ENCODE peak calls at places on chromosomes 1 and 21, in five cellular contexts. One of them, this sample, is unnamed.

GRCh38 chr21:42685036-42685435 is 31.6 kb downstream of the PDE9A start:
- DNase-seq in hepatocyte: no peak
- DNase-seq in GM23338: peak
- DNase-seq in DND-41: peak
- DNase-seq in PC-9: no peak
- DNase-seq in this sample: no peak

GRCh38 chr1:6260433-6260934 is 414 bp downstream of the GPR153 start:
- DNase-seq in hepatocyte: peak
- DNase-seq in GM23338: peak
- DNase-seq in DND-41: peak
- DNase-seq in PC-9: peak
- DNase-seq in this sample: no peak

GRCh38 chr1:41102208-41102607 is 80.7 kb upstream of the SLFNL1 start:
- DNase-seq in hepatocyte: peak
- DNase-seq in GM23338: no peak
- DNase-seq in DND-41: no peak
- DNase-seq in PC-9: peak
- DNase-seq in this sample: no peak

GRCh38 chr1:31441970-31442647 is 29.1 kb downstream of the SERINC2 start:
- DNase-seq in hepatocyte: no peak
- DNase-seq in GM23338: no peak
- DNase-seq in DND-41: no peak
- DNase-seq in PC-9: no peak
- DNase-seq in this sample: no peak

GRCh38 chr1:8510041-8510823 is 192.3 kb downstream of the SLC45A1 start:
- DNase-seq in hepatocyte: peak
- DNase-seq in GM23338: no peak
- DNase-seq in DND-41: peak
- DNase-seq in PC-9: no peak
- DNase-seq in this sample: no peak

GRCh38 chr1:154276797-154277196 is 4.4 kb downstream of the HAX1 start:
- DNase-seq in hepatocyte: no peak
- DNase-seq in GM23338: peak
- DNase-seq in DND-41: peak
- DNase-seq in PC-9: no peak
- DNase-seq in this sample: no peak

GRCh38 chr1:219837274-219837993 is 90.9 kb downstream of the SLC30A10 start:
- DNase-seq in hepatocyte: peak
- DNase-seq in GM23338: peak
- DNase-seq in DND-41: peak
- DNase-seq in PC-9: peak
- DNase-seq in this sample: no peak

GRCh38 chr21:43654806-43655489 is 4.3 kb downstream of the HSF2BP start:
- DNase-seq in hepatocyte: no peak
- DNase-seq in GM23338: no peak
- DNase-seq in DND-41: no peak
- DNase-seq in PC-9: peak
- DNase-seq in this sample: no peak

GRCh38 chr1:165235158-165235776 is 121.2 kb downstream of the LMX1A start:
- DNase-seq in hepatocyte: peak
- DNase-seq in GM23338: peak
- DNase-seq in DND-41: no peak
- DNase-seq in PC-9: no peak
- DNase-seq in this sample: no peak

DNA sequence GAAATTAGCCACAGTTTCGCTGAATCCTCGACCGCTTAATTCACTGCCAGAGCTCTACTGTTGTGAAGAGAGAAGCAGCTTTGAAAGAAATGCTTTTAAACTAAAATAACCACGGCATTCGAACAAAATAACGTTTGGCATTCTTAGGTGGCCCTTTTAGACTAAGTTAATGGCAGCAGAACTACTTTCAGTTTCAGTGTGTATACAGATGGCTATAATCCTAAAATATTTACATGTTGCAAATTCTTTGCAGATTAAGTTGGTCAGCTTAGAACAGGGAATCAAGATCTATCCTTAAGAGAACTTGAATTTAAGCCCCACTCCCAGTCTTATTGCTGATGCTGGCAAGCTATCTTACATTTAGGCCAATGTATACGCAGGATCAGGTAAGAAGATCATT is 62.7 kb downstream of the ADSS2 start:
- DNase-seq in hepatocyte: no peak
- DNase-seq in GM23338: no peak
- DNase-seq in DND-41: no peak
- DNase-seq in PC-9: no peak
- DNase-seq in this sample: no peak
- H2AFZ ChIP-seq in hepatocyte: no peak
- H2AFZ ChIP-seq in GM23338: no peak
- H2AFZ ChIP-seq in DND-41: no peak
- H2AFZ ChIP-seq in PC-9: no peak
- H2AFZ ChIP-seq in this sample: no peak

DNA sequence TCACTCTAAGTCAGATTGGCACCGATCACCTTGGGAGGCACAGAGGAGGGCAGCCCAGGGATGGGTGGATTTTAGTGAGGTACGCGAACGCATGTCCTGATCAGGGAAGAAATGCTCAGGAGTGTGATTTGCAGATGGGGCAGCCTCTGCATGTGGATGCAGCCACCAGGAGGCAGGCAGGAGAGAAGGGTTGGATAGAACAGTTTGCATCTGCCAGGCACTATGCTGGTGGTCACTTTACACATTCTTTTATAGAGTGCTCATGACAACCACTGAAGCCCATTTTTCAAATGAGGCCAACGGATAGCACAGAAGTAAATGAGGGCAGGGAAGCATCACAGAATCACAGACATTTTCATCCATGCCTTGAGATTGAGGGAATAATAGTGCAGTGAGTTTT is 5.7 kb downstream of the LAMB3 start:
- DNase-seq in hepatocyte: no peak
- DNase-seq in GM23338: peak
- DNase-seq in DND-41: no peak
- DNase-seq in PC-9: no peak
- DNase-seq in this sample: peak
- TF ChIP-seq CTCF in hepatocyte: no peak
- TF ChIP-seq CTCF in GM23338: peak
- TF ChIP-seq CTCF in DND-41: peak
- TF ChIP-seq CTCF in PC-9: no peak
- TF ChIP-seq CTCF in this sample: peak

GRCh38 chr21:44872568-44873355 is 728 bp downstream of the PTTG1IP start:
- DNase-seq in hepatocyte: peak
- DNase-seq in GM23338: peak
- DNase-seq in DND-41: peak
- DNase-seq in PC-9: no peak
- DNase-seq in this sample: no peak
- H2AFZ ChIP-seq in hepatocyte: no peak
- H2AFZ ChIP-seq in GM23338: no peak
- H2AFZ ChIP-seq in DND-41: no peak
- H2AFZ ChIP-seq in PC-9: no peak
- H2AFZ ChIP-seq in this sample: no peak

DNA sequence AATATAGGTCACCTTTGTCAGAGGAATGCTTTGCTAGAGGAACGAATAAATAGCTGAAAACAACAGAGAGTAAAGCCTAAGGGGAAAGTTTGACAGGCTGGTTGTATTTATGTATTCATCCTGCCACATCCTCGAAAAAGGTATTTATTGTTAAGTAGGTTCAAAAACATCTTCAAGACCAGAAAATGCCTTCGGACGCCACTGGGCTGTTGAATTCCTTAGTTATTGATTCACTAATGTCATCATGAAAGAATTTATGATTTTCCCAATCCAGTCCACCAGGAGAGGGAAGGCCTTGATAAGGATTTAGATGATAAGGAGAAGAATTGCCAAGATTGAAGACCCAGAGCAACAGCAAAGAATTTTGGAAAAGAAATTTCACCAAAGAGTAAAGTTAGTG is 35.2 kb upstream of the MAB21L3 start:
- DNase-seq in hepatocyte: peak
- DNase-seq in GM23338: no peak
- DNase-seq in DND-41: no peak
- DNase-seq in PC-9: no peak
- DNase-seq in this sample: peak
- TF ChIP-seq CTCF in hepatocyte: no peak
- TF ChIP-seq CTCF in GM23338: no peak
- TF ChIP-seq CTCF in DND-41: no peak
- TF ChIP-seq CTCF in PC-9: no peak
- TF ChIP-seq CTCF in this sample: no peak

DNA sequence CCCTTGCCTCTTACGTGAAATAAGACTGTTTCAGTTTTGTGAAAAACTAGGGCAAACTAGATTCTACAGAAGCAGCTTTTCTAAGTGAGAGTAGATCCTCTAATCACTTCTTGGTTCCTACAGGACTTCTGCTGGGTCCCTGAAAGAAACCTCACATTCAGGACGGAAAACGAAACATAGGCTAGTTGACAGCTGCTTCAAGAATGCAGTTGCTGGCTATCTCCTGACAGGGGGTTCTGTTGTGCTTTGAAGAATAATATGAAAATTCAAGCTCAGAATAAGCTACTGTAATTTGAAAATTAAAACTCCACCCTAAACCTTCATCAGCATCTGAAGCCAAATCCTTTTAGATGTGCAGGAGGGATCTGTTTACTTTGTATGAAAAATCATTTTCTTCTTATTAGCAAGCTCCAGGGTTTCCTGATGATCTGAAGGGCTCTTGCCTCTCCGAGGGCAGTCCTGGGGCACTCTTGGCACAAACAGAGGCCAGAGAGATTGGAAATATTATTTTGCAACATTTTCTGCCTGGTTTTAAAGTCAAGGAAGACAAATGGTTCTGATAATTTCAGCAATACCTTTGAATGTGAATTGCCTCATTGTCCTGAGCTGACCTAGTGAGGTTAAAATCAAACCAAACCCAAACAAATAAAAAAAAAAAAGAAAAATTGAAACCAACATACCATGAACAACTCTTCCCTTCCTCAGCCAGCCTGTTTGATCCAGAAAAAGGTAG is 55.1 kb downstream of the NTMT2 start:
- DNase-seq in hepatocyte: no peak
- DNase-seq in GM23338: no peak
- DNase-seq in DND-41: no peak
- DNase-seq in PC-9: no peak
- DNase-seq in this sample: no peak
- H2AFZ ChIP-seq in hepatocyte: no peak
- H2AFZ ChIP-seq in GM23338: no peak
- H2AFZ ChIP-seq in DND-41: no peak
- H2AFZ ChIP-seq in PC-9: no peak
- H2AFZ ChIP-seq in this sample: no peak

GRCh38 chr1:66613187-66613586 is 79.2 kb downstream of the SGIP1 start:
- DNase-seq in hepatocyte: no peak
- DNase-seq in GM23338: no peak
- DNase-seq in DND-41: no peak
- DNase-seq in PC-9: no peak
- DNase-seq in this sample: no peak

GRCh38 chr1:66606359-66607142 is 72.6 kb downstream of the SGIP1 start:
- DNase-seq in hepatocyte: no peak
- DNase-seq in GM23338: no peak
- DNase-seq in DND-41: no peak
- DNase-seq in PC-9: no peak
- DNase-seq in this sample: no peak

GRCh38 chr1:66605419-66605997 is 71.6 kb downstream of the SGIP1 start:
- DNase-seq in hepatocyte: no peak
- DNase-seq in GM23338: no peak
- DNase-seq in DND-41: no peak
- DNase-seq in PC-9: no peak
- DNase-seq in this sample: no peak

GRCh38 chr1:66607458-66607857 is 73.5 kb downstream of the SGIP1 start:
- DNase-seq in hepatocyte: no peak
- DNase-seq in GM23338: peak
- DNase-seq in DND-41: no peak
- DNase-seq in PC-9: no peak
- DNase-seq in this sample: no peak
- TF ChIP-seq CTCF in hepatocyte: no peak
- TF ChIP-seq CTCF in GM23338: peak
- TF ChIP-seq CTCF in DND-41: no peak
- TF ChIP-seq CTCF in PC-9: no peak
- TF ChIP-seq CTCF in this sample: no peak

GRCh38 chr1:229696385-229696784 is 70.3 kb downstream of the URB2 start:
- DNase-seq in hepatocyte: no peak
- DNase-seq in GM23338: peak
- DNase-seq in DND-41: peak
- DNase-seq in PC-9: no peak
- DNase-seq in this sample: no peak
- H2AFZ ChIP-seq in hepatocyte: no peak
- H2AFZ ChIP-seq in GM23338: peak
- H2AFZ ChIP-seq in DND-41: peak
- H2AFZ ChIP-seq in PC-9: no peak
- H2AFZ ChIP-seq in this sample: no peak

DNA sequence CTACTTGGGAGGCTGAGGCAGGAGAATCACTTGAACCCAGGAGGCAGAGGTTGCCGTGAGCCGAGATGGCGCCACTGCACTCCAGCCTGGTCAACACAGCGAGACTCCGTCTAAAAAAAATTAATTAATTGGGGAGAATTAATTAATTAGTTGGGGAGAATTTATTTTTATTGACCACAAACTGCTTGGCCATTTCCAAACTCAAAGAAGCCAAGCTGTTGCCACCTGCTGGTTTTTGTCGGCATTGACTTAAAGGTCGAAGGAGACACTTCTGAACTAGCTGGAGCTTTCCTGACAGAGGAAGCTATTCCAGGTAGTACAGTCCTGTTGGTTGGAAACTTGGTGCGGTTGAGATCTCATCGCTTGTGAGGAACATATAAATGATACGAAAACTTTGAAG is 13.1 kb downstream of the MAP1LC3C start:
- DNase-seq in hepatocyte: peak
- DNase-seq in GM23338: peak
- DNase-seq in DND-41: peak
- DNase-seq in PC-9: no peak
- DNase-seq in this sample: no peak
- TF ChIP-seq CTCF in hepatocyte: peak
- TF ChIP-seq CTCF in GM23338: peak
- TF ChIP-seq CTCF in DND-41: peak
- TF ChIP-seq CTCF in PC-9: peak
- TF ChIP-seq CTCF in this sample: peak

GRCh38 chr1:12148958-12149790 is 17.6 kb upstream of the TNFRSF1B start:
- DNase-seq in hepatocyte: no peak
- DNase-seq in GM23338: no peak
- DNase-seq in DND-41: no peak
- DNase-seq in PC-9: no peak
- DNase-seq in this sample: no peak
- H2AFZ ChIP-seq in hepatocyte: no peak
- H2AFZ ChIP-seq in GM23338: no peak
- H2AFZ ChIP-seq in DND-41: no peak
- H2AFZ ChIP-seq in PC-9: no peak
- H2AFZ ChIP-seq in this sample: no peak